ENCODE peak calls at places on chromosome 9, in five cellular contexts. O is spleen, U is SK-N-SH, Z is cardiac muscle cell, I is Peyer's patch. L is an unnamed sample.

GRCh38 chr9:135588371-135588770 is 26.8 kb downstream of the PAEP start:
- DNase-seq in I (peak; percentile 17), Z (no peak), U (no peak), O (peak; percentile 39), L (no peak)

GRCh38 chr9:99515087-99515486 is 293.0 kb downstream of the SEC61B start:
- DNase-seq in Z (no peak), O (no peak), U (no peak), I (no peak), L (no peak)

GRCh38 chr9:121393318-121393717 is 23.3 kb upstream of the STOM start:
- DNase-seq in U (no peak), O (no peak), Z (no peak), I (no peak), L (no peak)

GRCh38 chr9:14131353-14132088 is 182.4 kb downstream of the NFIB start:
- DNase-seq in Z (no peak), I (no peak), O (no peak), U (peak; percentile 8), L (no peak)

GRCh38 chr9:14654932-14655331 is 38.3 kb downstream of the ZDHHC21 start:
- DNase-seq in U (no peak), Z (no peak), O (no peak), I (no peak), L (no peak)

GRCh38 chr9:70589571-70590263 is 175.3 kb upstream of the KLF9 start:
- DNase-seq in U (no peak), Z (no peak), O (no peak), I (no peak), L (no peak)

GRCh38 chr9:19464061-19464763 is 55.4 kb downstream of the ACER2 start:
- DNase-seq in Z (no peak), I (no peak), O (no peak), U (no peak), L (no peak)

GRCh38 chr9:131618071-131618479 is 72.8 kb downstream of the PRRT1B start:
- DNase-seq in U (peak; percentile 77), O (no peak), Z (peak; percentile 52), I (no peak), L (no peak)

GRCh38 chr9:1604942-1605560 is 410.1 kb upstream of the SMARCA2 start:
- DNase-seq in Z (peak; percentile 39), I (no peak), U (peak; percentile 9), O (no peak), L (peak; percentile 18)

GRCh38 chr9:110546411-110546871 is 33.1 kb downstream of the SVEP1 start:
- DNase-seq in U (no peak), O (no peak), I (no peak), Z (no peak), L (no peak)

GRCh38 chr9:80175286-80175906 is 603.6 kb downstream of the TLE4 start:
- DNase-seq in Z (peak; percentile 49), O (no peak), U (peak; percentile 27), I (peak; percentile 62), L (no peak)

GRCh38 chr9:14511452-14511851 is 181.8 kb downstream of the ZDHHC21 start:
- DNase-seq in U (no peak), Z (no peak), O (no peak), I (no peak), L (no peak)

GRCh38 chr9:110244616-110245015 is 11.7 kb downstream of the TXN start:
- DNase-seq in Z (no peak), U (no peak), I (no peak), O (no peak), L (no peak)

GRCh38 chr9:94908041-94908563 is 181.6 kb downstream of the AOPEP start:
- DNase-seq in I (no peak), U (no peak), O (no peak), Z (no peak), L (no peak)

GRCh38 chr9:108443278-108443633 is 412.5 kb downstream of the ACTL7B start:
- DNase-seq in U (no peak), I (no peak), Z (no peak), O (no peak), L (no peak)

GRCh38 chr9:6945871-6946270 is 188.1 kb downstream of the KDM4C start:
- DNase-seq in U (no peak), I (no peak), Z (no peak), O (no peak), L (no peak)

GRCh38 chr9:127034691-127035090 is 87.7 kb downstream of the ANGPTL2 start:
- DNase-seq in O (no peak), I (no peak), Z (no peak), U (no peak), L (no peak)

GRCh38 chr9:97640290-97640689 is 6.7 kb downstream of the NCBP1 start:
- DNase-seq in Z (peak; percentile 53), I (no peak), O (no peak), U (no peak), L (no peak)

GRCh38 chr9:88949425-88949824 is 41.8 kb upstream of the S1PR3 start:
- DNase-seq in Z (peak; percentile 76), I (no peak), U (no peak), O (no peak), L (no peak)

GRCh38 chr9:21028476-21028875 is 3.0 kb downstream of the HACD4 start:
- DNase-seq in I (no peak), Z (no peak), O (no peak), U (no peak), L (no peak)

GRCh38 chr9:70639853-70640814 is 225.7 kb upstream of the KLF9 start:
- DNase-seq in Z (peak; percentile 60), O (no peak), U (no peak), I (no peak), L (peak; percentile 25)

GRCh38 chr9:91035825-91036208 is 234.2 kb downstream of the SYK start:
- DNase-seq in Z (no peak), O (no peak), I (peak; percentile 41), U (no peak), L (no peak)

GRCh38 chr9:16625831-16626230 is 244.6 kb downstream of the BNC2 start:
- DNase-seq in U (no peak), I (no peak), O (no peak), Z (no peak), L (no peak)

GRCh38 chr9:102253099-102253498 is 514.7 kb upstream of the GRIN3A start:
- DNase-seq in O (no peak), U (no peak), Z (no peak), I (no peak), L (no peak)

GRCh38 chr9:88829276-88829675 is 162.0 kb upstream of the S1PR3 start:
- DNase-seq in I (no peak), U (no peak), O (no peak), Z (no peak), L (no peak)

GRCh38 chr9:130167927-130168326 is 4.3 kb upstream of the NCS1 start:
- DNase-seq in U (no peak), I (no peak), O (no peak), Z (no peak), L (no peak)

DNA sequence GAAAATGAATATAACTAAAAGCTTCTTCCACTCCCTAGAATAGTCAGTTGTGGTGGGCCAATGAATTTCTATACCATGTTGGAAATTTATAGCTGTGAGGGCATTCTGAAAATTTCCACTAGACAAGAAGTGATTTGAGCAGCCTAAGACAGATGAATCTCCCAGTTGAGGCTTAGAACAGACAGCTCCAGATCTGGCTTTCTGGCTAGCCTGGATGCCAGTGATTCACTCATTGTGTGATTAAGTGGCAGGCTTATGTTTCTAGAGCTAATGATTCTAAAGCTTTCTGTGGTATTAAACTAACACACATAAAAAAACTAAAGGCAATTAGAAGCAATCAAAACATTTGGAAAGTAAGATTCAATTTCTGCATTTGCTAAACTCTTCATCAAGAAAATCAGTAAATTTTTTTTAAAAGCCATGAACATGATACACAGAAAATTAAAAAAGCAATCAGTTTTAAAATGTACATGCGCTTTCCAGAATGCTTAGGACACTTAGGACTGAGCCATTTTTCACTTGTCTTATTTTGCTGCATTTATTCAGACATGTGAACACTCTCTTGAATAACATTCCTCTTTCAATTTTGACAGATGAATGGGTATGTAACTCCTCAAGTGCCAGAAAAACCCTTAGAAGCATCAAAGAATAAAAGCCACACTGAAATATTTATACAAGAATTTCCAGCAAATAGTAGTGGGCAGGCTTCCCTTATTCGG is 100.5 kb upstream of the GNAQ start:
- DNase-seq in I (no peak), U (no peak), O (no peak), Z (no peak), L (no peak)
- H3K4me3 ChIP-seq in I (no peak overlapping the region), U (peak overlapping the region; percentile 7), O (no peak overlapping the region), Z (no peak overlapping the region), L (no peak overlapping the region)

DNA sequence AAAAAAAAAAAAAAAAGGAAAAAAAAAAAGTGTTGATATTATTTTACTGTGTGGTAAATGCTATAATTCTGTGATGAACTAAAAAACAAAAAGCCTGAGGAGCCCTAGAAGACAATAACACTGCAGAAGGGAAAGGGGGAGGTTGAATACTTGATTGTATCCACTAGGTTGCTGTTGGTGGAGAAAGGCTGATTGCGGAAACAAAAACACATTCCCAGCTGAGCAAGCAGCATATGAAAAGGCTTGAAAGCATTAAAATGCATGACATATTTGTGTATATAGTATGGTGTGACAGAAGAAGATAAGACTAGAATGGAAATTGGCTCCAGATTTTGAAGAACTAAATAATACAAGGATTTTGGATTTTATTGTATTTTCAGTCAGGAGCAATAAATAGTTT is 8.9 kb downstream of the RABGAP1 start:
- DNase-seq in U (no peak), I (no peak), Z (no peak), O (no peak), L (no peak)
- H3K27ac ChIP-seq in U (no peak overlapping the region), I (no peak overlapping the region), Z (no peak overlapping the region), O (no peak overlapping the region), L (no peak overlapping the region)

GRCh38 chr9:73157811-73158210 is 6.1 kb downstream of the ANXA1 start:
- DNase-seq in O (no peak), Z (no peak), I (no peak), U (no peak), L (no peak)
- H3K4me3 ChIP-seq in O (no peak overlapping the region), Z (no peak overlapping the region), I (no peak overlapping the region), U (peak overlapping the region; percentile 31), L (no peak overlapping the region)

GRCh38 chr9:5013379-5013778 is 28.3 kb downstream of the JAK2 start:
- DNase-seq in O (no peak), Z (no peak), U (no peak), I (no peak), L (no peak)

GRCh38 chr9:5002811-5003210 is 17.7 kb downstream of the JAK2 start:
- DNase-seq in I (no peak), U (no peak), O (no peak), Z (no peak), L (no peak)

GRCh38 chr9:5008206-5008605 is 23.1 kb downstream of the JAK2 start:
- DNase-seq in Z (no peak), I (no peak), U (no peak), O (no peak), L (no peak)
- H3K27ac ChIP-seq in Z (no peak overlapping the region), I (no peak overlapping the region), U (no peak overlapping the region), O (no peak overlapping the region), L (no peak overlapping the region)

DNA sequence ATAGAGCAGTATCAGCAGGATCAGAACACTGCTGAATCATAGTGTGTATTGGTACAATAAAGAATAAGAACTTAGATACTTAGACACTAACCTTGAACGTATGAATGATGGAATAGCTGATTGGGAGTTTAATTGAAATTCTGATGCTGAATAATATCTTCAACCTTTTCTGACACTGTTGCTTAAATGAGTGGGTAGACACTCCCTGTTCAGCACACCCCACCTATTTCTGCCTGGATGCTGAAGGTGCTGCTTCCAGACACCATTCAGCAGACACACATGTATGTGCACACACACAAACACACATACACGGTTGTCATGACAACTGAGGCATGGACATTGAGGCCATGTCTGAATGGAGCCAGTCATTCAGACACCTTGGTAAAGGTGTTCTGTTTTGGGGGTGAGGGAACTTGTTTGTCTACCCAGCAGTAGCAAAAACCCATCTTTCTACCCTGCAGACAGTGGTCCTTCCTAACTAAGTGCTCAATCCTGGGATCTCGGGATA is 54.3 kb downstream of the TMEM215 start:
- DNase-seq in I (no peak), U (no peak), Z (no peak), O (no peak), L (no peak)
- H3K4me3 ChIP-seq in I (no peak overlapping the region), U (no peak overlapping the region), Z (no peak overlapping the region), O (no peak overlapping the region), L (no peak overlapping the region)